ENCODE peak calls at places on chromosomes 16 and 17, in five cellular contexts. U is hepatocyte; X is WTC11; N is activated CD8-positive, alpha-beta T cell treated with anti-CD3 and anti-CD28 coated beads for 36 hours; B is memory B cell. O is an unnamed sample.

GRCh38 chr17:74135391-74136167 is 67.9 kb upstream of the RPL38 start:
- DNase-seq in U (no peak), X (no peak), N (no peak), B (no peak), O (no peak)

GRCh38 chr16:24152826-24153225 is 103.3 kb upstream of the CACNG3 start:
- DNase-seq in U (peak; percentile 7), X (no peak), N (no peak), B (no peak), O (no peak)

GRCh38 chr16:70152578-70153302 is 20.8 kb upstream of the CLEC18C start:
- DNase-seq in U (peak; percentile 70), X (no peak), N (no peak), B (no peak), O (no peak)

GRCh38 chr17:59370580-59371299 is 39.3 kb downstream of the YPEL2 start:
- DNase-seq in U (no peak), X (no peak), N (no peak), B (no peak), O (no peak)

GRCh38 chr17:82775033-82775823 is 23.4 kb downstream of the TBCD start:
- DNase-seq in U (peak; percentile 74), X (peak; percentile 90), N (peak; percentile 53), B (peak; percentile 51), O (peak; percentile 37)

GRCh38 chr17:62048262-62048661 is 16.8 kb downstream of the MED13 start:
- DNase-seq in U (no peak), X (no peak), N (no peak), B (no peak), O (no peak)

GRCh38 chr16:11774065-11774626 is 22.9 kb downstream of the ZC3H7A start:
- DNase-seq in U (no peak), X (no peak), N (no peak), B (no peak), O (no peak)

GRCh38 chr17:1834378-1835149 is 4.8 kb downstream of the RPA1 start:
- DNase-seq in U (no peak), X (no peak), N (peak; percentile 71), B (no peak), O (no peak)

GRCh38 chr17:55664287-55664686 is 58.4 kb downstream of the TMEM100 start:
- DNase-seq in U (no peak), X (no peak), N (no peak), B (peak; percentile 13), O (no peak)

GRCh38 chr17:48721009-48721402 is 1.3 kb downstream of the PRAC1 start:
- DNase-seq in U (no peak), X (no peak), N (no peak), B (no peak), O (no peak)

GRCh38 chr16:19382887-19383816 is 34.5 kb upstream of the TMC5 start:
- DNase-seq in U (peak; percentile 13), X (no peak), N (no peak), B (no peak), O (no peak)

GRCh38 chr17:76670020-76670707 is 26.6 kb upstream of the ST6GALNAC1 start:
- DNase-seq in U (no peak), X (no peak), N (no peak), B (no peak), O (no peak)

GRCh38 chr16:4767872-4768548 is 1.0 kb upstream of the ZNF500 start:
- DNase-seq in U (no peak), X (no peak), N (peak; percentile 61), B (no peak), O (no peak)

GRCh38 chr16:73527191-73527590 is 479.3 kb upstream of the ZFHX3 start:
- DNase-seq in U (no peak), X (no peak), N (no peak), B (no peak), O (no peak)

GRCh38 chr16:88803264-88803987 is at the start of gene CDT1:
- DNase-seq in U (peak; percentile 93), X (peak; percentile 77), N (peak; percentile 76), B (peak; percentile 89), O (peak; percentile 28)

GRCh38 chr16:50847166-50847565 is 105.3 kb downstream of the CYLD start:
- DNase-seq in U (no peak), X (no peak), N (no peak), B (no peak), O (no peak)

GRCh38 chr16:2085669-2086068 is 37.9 kb downstream of the TSC2 start:
- DNase-seq in U (no peak), X (no peak), N (no peak), B (no peak), O (no peak)

GRCh38 chr16:1908983-1909382 is 9.2 kb downstream of the HS3ST6 start:
- DNase-seq in U (no peak), X (no peak), N (no peak), B (no peak), O (no peak)

GRCh38 chr16:81399909-81400308 is 44.7 kb upstream of the CMIP start:
- DNase-seq in U (no peak), X (no peak), N (no peak), B (no peak), O (no peak)

GRCh38 chr17:45160505-45161287 is 979 bp upstream of the HEXIM2 start:
- DNase-seq in U (peak; percentile 91), X (peak; percentile 89), N (peak; percentile 59), B (no peak), O (no peak)

GRCh38 chr16:86809458-86809955 is 231.2 kb downstream of the FOXL1 start:
- DNase-seq in U (no peak), X (no peak), N (no peak), B (no peak), O (no peak)

GRCh38 chr16:70760221-70760620 is 40.7 kb downstream of the VAC14 start:
- DNase-seq in U (no peak), X (no peak), N (no peak), B (no peak), O (no peak)

GRCh38 chr17:15351925-15352324 is 10.5 kb upstream of the TEKT3 start:
- DNase-seq in U (peak; percentile 41), X (no peak), N (no peak), B (no peak), O (no peak)

GRCh38 chr16:56107944-56108583 is 83.2 kb upstream of the GNAO1 start:
- DNase-seq in U (no peak), X (no peak), N (no peak), B (no peak), O (peak; percentile 28)

GRCh38 chr17:36980281-36980761 is 31.6 kb downstream of the AATF start:
- DNase-seq in U (no peak), X (no peak), N (no peak), B (no peak), O (no peak)

GRCh38 chr17:3556239-3556904 is 1.2 kb downstream of the TRPV3 start:
- DNase-seq in U (no peak), X (no peak), N (no peak), B (no peak), O (no peak)

GRCh38 chr17:74769266-74769855 is 6.8 kb downstream of the NAT9 start:
- DNase-seq in U (no peak), X (no peak), N (no peak), B (no peak), O (no peak)

GRCh38 chr17:78557598-78558039 is 19.6 kb downstream of the DNAH17 start:
- DNase-seq in U (no peak), X (no peak), N (no peak), B (no peak), O (peak; percentile 34)

GRCh38 chr16:30794634-30795033 is 7.6 kb upstream of the ZNF629 start:
- DNase-seq in U (no peak), X (no peak), N (no peak), B (no peak), O (no peak)

GRCh38 chr16:2840914-2841313 is 10.8 kb downstream of the ZG16B start:
- DNase-seq in U (no peak), X (no peak), N (no peak), B (no peak), O (no peak)